ENCODE peak calls at places on chromosomes 3 and 15, in six cellular contexts. S is GM23338, H is K562, Z is left ventricle myocardium inferior, F is H7, N is cardiac muscle cell. L is an unnamed sample.

GRCh38 chr3:38578081-38578475 is 71.4 kb downstream of the SCN5A start:
- DNase-seq in Z (no peak), H (no peak), S (no peak), F (no peak), N (no peak), L (no peak)

GRCh38 chr3:116423365-116423764 is 21.9 kb downstream of the LSAMP start:
- DNase-seq in F (no peak), N (no peak), Z (no peak), S (peak), H (no peak), L (no peak)

GRCh38 chr3:50189989-50190388 is 1.4 kb upstream of the GNAT1 start:
- DNase-seq in F (no peak), S (no peak), H (no peak), N (no peak), Z (no peak), L (no peak)

GRCh38 chr3:147937341-147937740 is 528.2 kb downstream of the ZIC1 start:
- DNase-seq in Z (no peak), F (no peak), H (no peak), S (no peak), N (no peak), L (no peak)

GRCh38 chr15:84604804-84605203 is 4.0 kb downstream of the ZSCAN2 start:
- DNase-seq in N (no peak), H (no peak), F (no peak), Z (no peak), S (no peak), L (no peak)

GRCh38 chr3:196544491-196544992 is 23.8 kb downstream of the WDR53 start:
- DNase-seq in N (no peak), H (no peak), S (no peak), F (no peak), Z (no peak), L (no peak)

GRCh38 chr3:36959821-36960220 is 15.0 kb upstream of the TRANK1 start:
- DNase-seq in Z (no peak), H (no peak), N (no peak), S (no peak), F (no peak), L (no peak)

GRCh38 chr15:70362911-70363310 is 265.2 kb upstream of the TLE3 start:
- DNase-seq in S (peak), H (peak), N (peak), Z (no peak), F (peak), L (peak)

GRCh38 chr3:46998121-46998851 is 18.8 kb downstream of the NBEAL2 start:
- DNase-seq in H (peak), Z (peak), S (peak), F (peak), N (peak), L (peak)

GRCh38 chr3:43089081-43089480 is 16.8 kb downstream of the POMGNT2 start:
- DNase-seq in Z (no peak), H (no peak), N (no peak), F (no peak), S (no peak), L (no peak)

GRCh38 chr15:60585743-60586708 is 107.1 kb upstream of the ICE2 start:
- DNase-seq in H (peak), F (peak), S (peak), Z (no peak), N (peak), L (peak)
- H3K4me3 ChIP-seq in H (no peak), F (no peak), S (no peak), Z (no peak), N (no peak), L (no peak)

DNA sequence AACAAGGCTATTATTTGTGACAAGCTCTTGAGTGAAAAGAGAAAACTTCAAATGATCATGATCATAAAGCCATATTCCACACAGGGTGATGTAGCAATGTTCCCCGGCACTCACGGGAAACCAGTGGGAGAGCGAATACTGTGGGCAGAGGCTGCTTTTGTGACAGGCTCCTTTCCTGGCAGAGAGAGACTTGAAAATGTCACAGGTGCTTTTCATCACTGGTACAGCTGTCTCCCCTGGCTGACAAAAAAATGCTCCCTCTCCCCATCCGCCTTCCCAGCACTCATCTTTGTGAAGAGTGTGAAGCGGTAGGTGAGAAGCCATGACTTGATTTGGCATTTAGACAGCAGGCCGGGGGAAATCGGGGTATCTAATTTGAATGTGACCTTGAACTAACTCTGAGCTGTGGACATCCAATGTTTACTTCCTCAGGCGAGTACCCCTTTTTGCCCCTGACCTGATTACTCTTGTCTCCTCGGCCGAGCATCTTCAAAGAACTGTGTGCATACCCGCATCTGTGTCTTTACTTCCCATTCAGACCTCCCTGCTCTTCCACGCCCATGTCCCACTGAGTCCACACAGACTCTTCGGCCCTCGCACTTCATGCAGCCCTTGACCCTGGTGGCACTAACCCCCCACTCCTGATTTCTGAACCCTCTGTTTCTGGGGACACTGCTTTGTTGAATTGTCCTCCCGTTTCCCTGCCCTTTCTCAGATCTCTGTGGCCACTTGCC is 23.2 kb downstream of the CA12 start:
- DNase-seq in Z (no peak), H (no peak), S (no peak), N (no peak), F (no peak), L (no peak)
- H3K4me3 ChIP-seq in Z (no peak), H (no peak), S (no peak), N (no peak), F (no peak), L (no peak)

GRCh38 chr15:90002428-90002844 is 1.3 kb downstream of the ZNF710 start:
- DNase-seq in F (no peak), S (peak), H (peak), N (peak), Z (peak), L (no peak)

GRCh38 chr15:90006217-90007088 is 5.3 kb downstream of the ZNF710 start:
- DNase-seq in F (no peak), H (no peak), N (no peak), Z (no peak), S (no peak), L (no peak)

GRCh38 chr15:90003736-90004135 is 2.6 kb downstream of the ZNF710 start:
- DNase-seq in H (no peak), N (no peak), Z (no peak), S (no peak), F (no peak), L (no peak)

GRCh38 chr15:90004671-90005070 is 3.5 kb downstream of the ZNF710 start:
- DNase-seq in N (no peak), Z (no peak), F (no peak), H (no peak), S (no peak), L (peak)

DNA sequence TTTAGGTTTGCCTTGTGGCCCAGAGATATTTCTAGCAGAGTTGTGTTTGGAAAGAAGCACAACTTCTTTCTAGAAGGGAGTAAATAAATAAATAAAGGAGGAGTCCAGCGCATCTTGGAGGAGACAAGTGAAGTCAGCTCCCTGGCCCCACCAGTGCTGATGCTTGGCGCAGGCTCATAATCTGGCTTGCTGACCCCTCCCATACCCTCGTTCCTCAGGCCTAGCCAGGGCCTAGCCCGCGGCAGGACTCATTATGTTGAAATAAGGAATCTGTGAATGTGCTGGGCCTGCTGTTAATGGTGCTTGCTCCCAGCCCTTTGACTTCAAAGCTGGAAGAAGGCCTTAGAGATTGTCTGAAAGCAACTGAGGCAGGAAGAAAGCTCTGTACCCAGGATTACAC is 3.1 kb downstream of the ZNF710 start:
- DNase-seq in H (no peak), S (no peak), Z (no peak), F (no peak), N (no peak), L (no peak)
- H3K4me3 ChIP-seq in H (no peak), S (no peak), Z (no peak), F (no peak), N (no peak), L (peak)

GRCh38 chr3:56861511-56861910 is 59.8 kb upstream of the ARHGEF3 start:
- DNase-seq in S (no peak), F (no peak), Z (no peak), H (no peak), N (no peak), L (no peak)

GRCh38 chr3:56864090-56864489 is 62.3 kb upstream of the ARHGEF3 start:
- DNase-seq in H (no peak), N (no peak), S (no peak), F (no peak), Z (no peak), L (no peak)

GRCh38 chr3:56860948-56861347 is 59.2 kb upstream of the ARHGEF3 start:
- DNase-seq in H (no peak), Z (no peak), N (peak), S (no peak), F (no peak), L (no peak)

GRCh38 chr3:56860351-56860750 is 58.6 kb upstream of the ARHGEF3 start:
- DNase-seq in F (no peak), H (no peak), N (no peak), Z (no peak), S (no peak), L (no peak)

DNA sequence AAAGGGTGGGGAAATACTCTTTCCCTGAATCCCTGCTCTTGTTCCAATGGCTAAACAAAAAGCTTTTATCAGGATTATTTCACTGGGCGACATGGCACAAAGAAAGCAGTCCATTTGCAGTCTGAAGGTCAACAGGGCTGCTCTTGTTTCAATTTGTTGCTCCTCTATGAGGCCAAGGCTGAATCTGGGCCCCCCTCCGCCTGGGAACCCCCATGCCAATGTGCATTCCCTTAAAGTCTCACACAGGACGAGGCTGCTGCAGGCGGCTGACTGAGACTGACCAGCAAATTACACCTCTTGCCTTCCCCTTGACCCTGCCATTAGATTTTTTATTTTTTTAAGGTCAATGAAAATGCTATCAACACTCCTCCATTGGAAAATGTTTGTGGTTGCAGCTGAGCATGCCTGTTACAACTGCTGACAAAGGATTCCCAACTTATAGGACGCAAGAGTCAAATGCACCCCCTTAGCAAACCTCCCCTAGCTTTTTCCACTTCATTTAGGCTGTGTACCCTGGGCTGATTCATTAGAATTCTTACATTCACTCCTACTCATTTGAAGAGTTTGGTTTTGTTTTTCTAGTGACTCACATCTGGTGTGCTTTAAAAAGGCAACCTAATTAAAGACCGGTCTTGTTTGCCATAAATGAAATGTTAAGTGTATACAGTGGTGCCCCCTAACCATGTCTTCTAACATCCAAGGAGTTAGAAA is 60.8 kb upstream of the ARHGEF3 start:
- DNase-seq in H (no peak), S (no peak), Z (no peak), F (no peak), N (no peak), L (peak)
- H3K4me3 ChIP-seq in H (no peak), S (no peak), Z (no peak), F (no peak), N (no peak), L (no peak)

DNA sequence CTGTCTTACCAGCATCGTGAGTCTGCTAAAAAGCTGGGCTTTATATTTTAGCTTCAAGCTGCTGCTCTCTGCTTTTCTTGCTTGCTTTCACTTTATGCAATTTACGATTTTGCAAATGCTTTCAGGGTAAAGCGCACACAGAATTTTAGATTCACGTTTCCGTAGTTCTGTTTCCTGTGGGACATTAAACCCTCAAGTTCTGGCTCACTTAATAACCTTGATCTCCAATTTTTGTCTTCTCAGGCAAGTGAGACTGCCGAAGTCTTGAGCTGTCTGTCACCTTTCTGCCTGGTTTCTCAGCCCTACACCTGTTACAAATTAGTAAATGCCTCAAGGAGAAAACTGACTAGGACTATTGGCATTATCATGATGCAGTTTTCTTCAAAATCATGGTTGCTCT is 170.5 kb upstream of the TGFBR2 start:
- DNase-seq in F (no peak), S (no peak), N (no peak), H (no peak), Z (no peak), L (no peak)
- H3K4me3 ChIP-seq in F (no peak), S (no peak), N (no peak), H (no peak), Z (peak), L (no peak)

GRCh38 chr15:90557147-90557546 is 27.4 kb downstream of the CRTC3 start:
- DNase-seq in H (peak), Z (no peak), S (no peak), F (no peak), N (no peak), L (no peak)

GRCh38 chr15:90550919-90551318 is 21.2 kb downstream of the CRTC3 start:
- DNase-seq in S (no peak), F (no peak), Z (no peak), H (no peak), N (no peak), L (no peak)

GRCh38 chr15:90552929-90553211 is 23.1 kb downstream of the CRTC3 start:
- DNase-seq in Z (no peak), H (no peak), N (no peak), S (no peak), F (no peak), L (no peak)

GRCh38 chr15:90552162-90552928 is 22.6 kb downstream of the CRTC3 start:
- DNase-seq in Z (no peak), S (no peak), F (no peak), H (no peak), N (no peak), L (no peak)

DNA sequence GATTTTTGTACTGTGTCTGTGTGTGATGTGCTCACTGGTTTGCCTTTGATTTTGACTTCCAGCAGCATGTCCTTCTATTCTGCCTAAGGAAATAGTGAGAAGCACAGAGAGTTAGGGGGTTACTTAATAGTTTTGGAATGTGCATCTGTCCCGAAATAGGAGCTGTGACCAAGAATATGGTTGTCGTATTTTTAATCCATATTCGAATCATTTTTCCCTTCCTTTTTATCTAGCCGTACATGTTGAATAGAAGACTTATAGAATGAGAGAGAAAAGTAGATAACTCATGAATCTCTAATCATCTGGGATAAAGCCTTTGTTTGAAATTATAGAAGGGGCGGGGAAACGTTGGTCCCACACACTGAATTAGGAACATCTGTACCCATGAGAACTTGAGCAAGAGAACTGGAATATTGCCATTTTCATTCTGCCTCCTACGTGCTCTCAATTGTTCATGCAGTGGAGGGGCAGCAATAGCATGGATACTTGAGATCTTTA is 23.6 kb downstream of the CRTC3 start:
- DNase-seq in F (no peak), S (no peak), Z (no peak), N (no peak), H (no peak), L (no peak)
- H3K4me3 ChIP-seq in F (no peak), S (no peak), Z (peak), N (no peak), H (no peak), L (no peak)

DNA sequence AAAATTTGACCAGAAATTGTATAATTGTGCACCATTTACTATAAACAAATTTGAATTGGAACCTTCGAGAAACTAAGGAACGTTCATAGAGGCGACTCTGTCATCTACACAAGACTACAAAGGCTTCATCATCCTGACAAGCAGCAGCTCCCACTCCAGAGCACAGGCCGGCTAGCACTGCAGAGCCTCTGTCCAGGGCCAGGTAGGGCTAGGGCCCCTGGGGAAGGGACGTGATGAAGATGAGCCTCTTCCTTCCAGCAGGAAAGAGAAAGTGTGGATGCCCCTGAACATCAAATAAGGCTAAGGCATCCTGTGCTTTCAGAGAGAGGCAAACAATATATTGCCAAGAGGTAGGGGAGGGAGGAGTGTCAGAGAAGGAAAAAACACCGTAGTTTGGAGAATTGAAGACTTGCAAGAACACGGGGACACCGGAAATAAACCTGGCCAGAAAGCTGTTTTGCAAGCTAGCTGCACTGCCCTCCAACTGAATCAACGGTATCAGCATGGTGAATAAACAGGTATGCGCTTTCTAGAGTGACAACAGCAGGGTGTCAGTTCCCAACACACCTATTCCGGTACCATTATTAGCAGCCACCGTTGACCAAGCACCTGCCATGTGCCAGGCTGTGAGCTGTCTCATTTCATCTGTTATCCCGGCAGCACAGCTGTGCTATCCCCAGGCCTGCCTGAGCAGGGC is 12.4 kb downstream of the XXYLT1 start:
- DNase-seq in N (no peak), H (no peak), S (no peak), F (peak), Z (no peak), L (peak)
- H3K4me3 ChIP-seq in N (no peak), H (no peak), S (peak), F (no peak), Z (peak), L (peak)

GRCh38 chr3:45656575-45657363 is 32.4 kb upstream of the SACM1L start:
- DNase-seq in N (peak), S (peak), H (peak), F (peak), Z (peak), L (peak)
- H3K4me3 ChIP-seq in N (no peak), S (no peak), H (no peak), F (no peak), Z (no peak), L (no peak)

DNA sequence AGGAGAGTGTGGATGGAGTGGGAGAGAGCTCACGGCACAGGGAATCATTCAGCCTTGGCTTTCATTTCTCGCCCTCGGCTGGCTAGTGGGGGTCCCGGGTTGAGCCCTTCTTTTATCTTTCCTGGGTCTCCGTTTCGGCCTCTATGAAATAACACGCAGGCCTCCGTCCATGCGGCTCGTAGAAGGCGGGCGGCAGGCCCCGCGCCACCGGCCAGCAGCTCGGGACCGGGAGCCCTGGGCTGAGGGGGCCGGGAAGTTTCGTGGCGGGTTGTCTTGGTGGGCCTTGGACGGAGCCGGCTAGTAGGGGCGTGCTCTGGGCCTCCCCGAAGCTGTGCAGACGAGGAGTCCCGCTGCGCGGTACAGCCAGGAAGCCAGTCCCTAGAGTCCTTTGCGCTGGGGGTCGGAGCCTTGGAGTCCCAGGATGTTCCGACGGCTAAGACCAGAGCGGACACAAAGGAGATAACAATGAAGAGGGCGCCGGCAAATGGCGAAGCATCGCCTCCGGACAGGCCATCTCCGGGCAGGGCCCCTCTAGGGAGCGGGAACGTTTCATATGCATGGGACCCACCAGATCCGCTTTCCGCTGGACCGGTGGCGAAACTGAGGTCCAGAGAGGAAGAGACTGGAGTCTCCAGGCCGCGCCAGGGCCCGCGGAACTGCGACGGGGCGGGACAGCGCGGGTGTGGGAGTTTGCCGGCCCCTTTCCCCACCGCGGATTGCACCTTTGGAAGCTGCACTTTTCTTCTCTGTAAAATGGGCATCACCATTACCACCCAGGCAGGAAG is 4.3 kb downstream of the RNU6-1 start:
- DNase-seq in F (peak), Z (no peak), H (no peak), S (peak), N (no peak), L (no peak)
- H3K4me3 ChIP-seq in F (peak), Z (peak), H (no peak), S (peak), N (peak), L (peak)